ENCODE peak calls at places on chromosome 5, in nine cellular contexts. H is nucleus accumbens; E is NCI-H446; G is mesenteric fat pad; Z is activated CD8-positive, alpha-beta memory T cell treated with anti-CD3 and anti-CD28 coated beads, Interleukin-2, amount 50 U/mL, for 4 hours; D is T-helper 1 cell; F is NCI-H774; W is NCI-H1436 treated with DMSO at 0.1 percent for 48 hours; V is CD8-positive, alpha-beta memory T cell. L is an unnamed sample.

GRCh38 chr5:17218353-17219005 is 1.0 kb downstream of the BASP1 start:
- DNase-seq in D (no peak), G (no peak), H (no peak), W (no peak), V (no peak), E (no peak), F (no peak), Z (no peak), L (no peak)

GRCh38 chr5:77999013-77999798 is 223.1 kb upstream of the TBCA start:
- DNase-seq in V (no peak), F (no peak), E (no peak), W (no peak), H (no peak), D (no peak), Z (no peak), G (no peak), L (no peak)

GRCh38 chr5:72067682-72068470 is 39.4 kb upstream of the MAP1B start:
- DNase-seq in H (no peak), G (no peak), E (no peak), V (no peak), F (no peak), W (peak), Z (no peak), D (no peak), L (no peak)

GRCh38 chr5:149614034-149614907 is 33.0 kb downstream of the ARHGEF37 start:
- DNase-seq in H (no peak), G (no peak), E (no peak), Z (no peak), W (no peak), D (no peak), F (no peak), V (no peak), L (no peak)

GRCh38 chr5:5584236-5584749 is 161.8 kb downstream of the ICE1 start:
- DNase-seq in V (no peak), G (no peak), H (no peak), F (no peak), E (no peak), Z (no peak), W (no peak), D (no peak), L (peak)

GRCh38 chr5:36691993-36692392 is 85.6 kb downstream of the SLC1A3 start:
- DNase-seq in F (no peak), Z (no peak), V (no peak), H (no peak), W (no peak), E (no peak), G (no peak), D (no peak), L (no peak)

GRCh38 chr5:8458038-8458383 is 589.1 kb downstream of the MTRR start:
- DNase-seq in G (no peak), V (no peak), E (peak), W (no peak), H (no peak), Z (no peak), F (no peak), D (no peak), L (no peak)

GRCh38 chr5:89703799-89704198 is 705.8 kb downstream of the CETN3 start:
- DNase-seq in G (no peak), V (no peak), F (no peak), Z (no peak), E (no peak), W (no peak), H (no peak), D (no peak), L (no peak)

GRCh38 chr5:102049517-102049916 is 246.6 kb downstream of the SLCO4C1 start:
- DNase-seq in D (no peak), Z (no peak), V (no peak), H (no peak), W (peak), G (no peak), E (no peak), F (peak), L (peak)

GRCh38 chr5:139915834-139916233 is 120.2 kb downstream of the PSD2 start:
- DNase-seq in W (no peak), F (no peak), Z (no peak), D (no peak), G (no peak), E (no peak), V (no peak), H (no peak), L (no peak)

L was measured in DMS 273 treated with DMSO at 0.1 percent for 48 hours.